ENCODE peak calls at places on chromosome 2, in nine cellular contexts. G, K, A, U, T, Y, V, E and S are unnamed samples.

GRCh38 chr2:125418483-125418882 is 1237.5 kb upstream of the GYPC start:
- ATAC-seq in G (no peak), A (no peak), V (no peak), U (no peak), T (no peak), E (no peak), K (no peak), Y (no peak), S (no peak)

GRCh38 chr2:172775319-172775718 is 39.7 kb downstream of the RAPGEF4 start:
- ATAC-seq in G (no peak), V (no peak), U (no peak), K (no peak), A (no peak), Y (no peak), E (no peak), T (no peak), S (no peak)

GRCh38 chr2:117621330-117621729 is 193.2 kb upstream of the DDX18 start:
- ATAC-seq in A (no peak), V (no peak), G (no peak), Y (no peak), E (no peak), U (no peak), T (no peak), K (no peak), S (no peak)

GRCh38 chr2:38524580-38524979 is 78.1 kb downstream of the HNRNPLL start:
- ATAC-seq in G (no peak), A (no peak), K (no peak), E (no peak), U (no peak), T (no peak), Y (no peak), V (no peak), S (no peak)

GRCh38 chr2:19262150-19262549 is 96.3 kb downstream of the OSR1 start:
- ATAC-seq in K (no peak), Y (no peak), G (no peak), E (no peak), V (no peak), T (no peak), A (no peak), U (no peak), S (no peak)

GRCh38 chr2:217899231-217900009 is 103.4 kb downstream of the TNS1 start:
- ATAC-seq in K (peak), V (peak), G (no peak), A (peak), U (peak), E (peak), Y (peak), T (no peak), S (peak)

GRCh38 chr2:106363788-106364187 is 104.4 kb downstream of the RGPD3 start:
- ATAC-seq in T (no peak), A (no peak), K (no peak), G (peak), U (no peak), Y (no peak), V (no peak), E (no peak), S (no peak)

GRCh38 chr2:169978402-169979017 is 151.3 kb downstream of the UBR3 start:
- ATAC-seq in T (no peak), G (no peak), V (no peak), U (no peak), Y (no peak), K (peak), A (no peak), E (no peak), S (no peak)

GRCh38 chr2:58428553-58429284 is 187.6 kb upstream of the FANCL start:
- ATAC-seq in K (no peak), U (peak), E (peak), T (no peak), G (no peak), A (no peak), Y (peak), V (peak), S (peak)

GRCh38 chr2:71156531-71156930 is 26.1 kb downstream of the MPHOSPH10 start:
- ATAC-seq in T (no peak), Y (peak), E (peak), U (peak), A (no peak), V (no peak), K (no peak), G (no peak), S (no peak)

GRCh38 chr2:112933261-112933660 is 22.3 kb downstream of the IL37 start:
- ATAC-seq in T (no peak), A (no peak), V (no peak), G (no peak), K (no peak), U (no peak), E (no peak), Y (no peak), S (no peak)

GRCh38 chr2:179123272-179123662 is 73.3 kb upstream of the CCDC141 start:
- ATAC-seq in G (no peak), T (no peak), U (no peak), E (no peak), K (no peak), V (no peak), Y (no peak), A (no peak), S (no peak)

GRCh38 chr2:39491653-39492052 is 54.6 kb upstream of the MAP4K3 start:
- ATAC-seq in Y (no peak), T (no peak), A (no peak), V (no peak), K (no peak), G (no peak), U (no peak), E (no peak), S (peak)

GRCh38 chr2:178828496-178828895 is 21.3 kb upstream of the TTN start:
- ATAC-seq in Y (no peak), U (no peak), V (no peak), E (no peak), K (no peak), A (no peak), G (no peak), T (no peak), S (no peak)